ENCODE peak calls at places on chromosome 4, in four cellular contexts. One of them, this sample, is unnamed.

GRCh38 chr4:41622816-41623215 is 84.9 kb downstream of the LIMCH1 start:
- DNase-seq in IMR-90: no peak
- DNase-seq in kidney: no peak
- DNase-seq in GM12864: no peak
- DNase-seq in this sample: no peak

GRCh38 chr4:123505457-123506310 is 109.1 kb downstream of the SPRY1 start:
- DNase-seq in kidney: peak
- DNase-seq in IMR-90: peak
- DNase-seq in GM12864: no peak
- DNase-seq in this sample: peak

GRCh38 chr4:52704676-52705075 is 45.6 kb upstream of the USP46 start:
- DNase-seq in kidney: no peak
- DNase-seq in GM12864: no peak
- DNase-seq in IMR-90: no peak
- DNase-seq in this sample: peak

GRCh38 chr4:83074086-83074704 is 39.2 kb downstream of the COPS4 start:
- DNase-seq in IMR-90: peak
- DNase-seq in kidney: no peak
- DNase-seq in GM12864: peak
- DNase-seq in this sample: peak

GRCh38 chr4:8394125-8394524 is 46.4 kb downstream of the ACOX3 start:
- DNase-seq in IMR-90: peak
- DNase-seq in GM12864: no peak
- DNase-seq in kidney: peak
- DNase-seq in this sample: peak

GRCh38 chr4:25977397-25978170 is 63.6 kb downstream of the SMIM20 start:
- DNase-seq in GM12864: no peak
- DNase-seq in IMR-90: no peak
- DNase-seq in kidney: no peak
- DNase-seq in this sample: no peak

GRCh38 chr4:139281212-139281611 is 1.2 kb upstream of the MGARP start:
- DNase-seq in kidney: no peak
- DNase-seq in GM12864: no peak
- DNase-seq in IMR-90: no peak
- DNase-seq in this sample: peak

GRCh38 chr4:41185614-41186609 is 28.4 kb downstream of the APBB2 start:
- DNase-seq in GM12864: no peak
- DNase-seq in IMR-90: peak
- DNase-seq in kidney: no peak
- DNase-seq in this sample: peak

GRCh38 chr4:145698507-145698906 is 18.6 kb downstream of the C4orf51 start:
- DNase-seq in IMR-90: no peak
- DNase-seq in GM12864: no peak
- DNase-seq in kidney: no peak
- DNase-seq in this sample: no peak

GRCh38 chr4:154983714-154984113 is 202.6 kb downstream of the RBM46 start:
- DNase-seq in GM12864: no peak
- DNase-seq in IMR-90: no peak
- DNase-seq in kidney: no peak
- DNase-seq in this sample: no peak

GRCh38 chr4:81466841-81467671 is 4.7 kb downstream of the RASGEF1B start:
- DNase-seq in IMR-90: peak
- DNase-seq in kidney: no peak
- DNase-seq in GM12864: peak
- DNase-seq in this sample: peak

GRCh38 chr4:176230827-176231226 is 35.4 kb upstream of the SPATA4 start:
- DNase-seq in GM12864: no peak
- DNase-seq in IMR-90: no peak
- DNase-seq in kidney: no peak
- DNase-seq in this sample: no peak

GRCh38 chr4:101418055-101418454 is 70.7 kb upstream of the PPP3CA start:
- DNase-seq in IMR-90: no peak
- DNase-seq in kidney: no peak
- DNase-seq in GM12864: peak
- DNase-seq in this sample: peak

GRCh38 chr4:30718889-30719252 is 1.3 kb upstream of the PCDH7 start:
- DNase-seq in IMR-90: peak
- DNase-seq in kidney: no peak
- DNase-seq in GM12864: no peak
- DNase-seq in this sample: peak

GRCh38 chr4:81215219-81215892 is at the start of gene PRKG2:
- DNase-seq in GM12864: no peak
- DNase-seq in kidney: no peak
- DNase-seq in IMR-90: no peak
- DNase-seq in this sample: peak

GRCh38 chr4:12123709-12124108 is 695.0 kb upstream of the HS3ST1 start:
- DNase-seq in GM12864: no peak
- DNase-seq in kidney: no peak
- DNase-seq in IMR-90: no peak
- DNase-seq in this sample: no peak

GRCh38 chr4:53196195-53196641 is 169.6 kb downstream of the SCFD2 start:
- DNase-seq in GM12864: no peak
- DNase-seq in kidney: no peak
- DNase-seq in IMR-90: peak
- DNase-seq in this sample: peak

GRCh38 chr4:82099863-82100579 is 273.8 kb downstream of the HNRNPD start:
- DNase-seq in IMR-90: no peak
- DNase-seq in GM12864: no peak
- DNase-seq in kidney: no peak
- DNase-seq in this sample: no peak

GRCh38 chr4:82745173-82745842 is 53.3 kb downstream of the SCD5 start:
- DNase-seq in IMR-90: peak
- DNase-seq in kidney: no peak
- DNase-seq in GM12864: no peak
- DNase-seq in this sample: peak

GRCh38 chr4:55729306-55730142 is 90.1 kb upstream of the EXOC1L start:
- DNase-seq in kidney: no peak
- DNase-seq in IMR-90: no peak
- DNase-seq in GM12864: no peak
- DNase-seq in this sample: no peak

GRCh38 chr4:10643600-10644425 is 40.8 kb downstream of the CLNK start:
- DNase-seq in GM12864: no peak
- DNase-seq in IMR-90: peak
- DNase-seq in kidney: no peak
- DNase-seq in this sample: no peak

GRCh38 chr4:16893141-16893571 is 5.3 kb downstream of the LDB2 start:
- DNase-seq in IMR-90: peak
- DNase-seq in kidney: no peak
- DNase-seq in GM12864: no peak
- DNase-seq in this sample: peak
- H3K4me3 ChIP-seq in IMR-90: peak
- H3K4me3 ChIP-seq in kidney: no peak
- H3K4me3 ChIP-seq in GM12864: no peak
- H3K4me3 ChIP-seq in this sample: peak

GRCh38 chr4:1199556-1200331 is 27.4 kb upstream of the SPON2 start:
- DNase-seq in kidney: peak
- DNase-seq in IMR-90: no peak
- DNase-seq in GM12864: no peak
- DNase-seq in this sample: no peak
- H3K4me3 ChIP-seq in kidney: no peak
- H3K4me3 ChIP-seq in IMR-90: no peak
- H3K4me3 ChIP-seq in GM12864: peak
- H3K4me3 ChIP-seq in this sample: peak

GRCh38 chr4:93912146-93912545 is 83.6 kb downstream of the ATOH1 start:
- DNase-seq in IMR-90: no peak
- DNase-seq in GM12864: no peak
- DNase-seq in kidney: no peak
- DNase-seq in this sample: no peak
- H3K4me3 ChIP-seq in IMR-90: no peak
- H3K4me3 ChIP-seq in GM12864: no peak
- H3K4me3 ChIP-seq in kidney: no peak
- H3K4me3 ChIP-seq in this sample: no peak

GRCh38 chr4:6885953-6886557 is 23.6 kb upstream of the TBC1D14 start:
- DNase-seq in IMR-90: peak
- DNase-seq in GM12864: no peak
- DNase-seq in kidney: no peak
- DNase-seq in this sample: peak
- H3K4me3 ChIP-seq in IMR-90: no peak
- H3K4me3 ChIP-seq in GM12864: no peak
- H3K4me3 ChIP-seq in kidney: no peak
- H3K4me3 ChIP-seq in this sample: no peak

GRCh38 chr4:133145758-133146157 is 3.3 kb upstream of the PCDH10 start:
- DNase-seq in kidney: no peak
- DNase-seq in IMR-90: no peak
- DNase-seq in GM12864: no peak
- DNase-seq in this sample: no peak

GRCh38 chr4:133146192-133146573 is 2.9 kb upstream of the PCDH10 start:
- DNase-seq in kidney: no peak
- DNase-seq in IMR-90: no peak
- DNase-seq in GM12864: no peak
- DNase-seq in this sample: no peak

GRCh38 chr4:133143775-133144430 is 5.2 kb upstream of the PCDH10 start:
- DNase-seq in GM12864: no peak
- DNase-seq in IMR-90: no peak
- DNase-seq in kidney: no peak
- DNase-seq in this sample: no peak

GRCh38 chr4:133146574-133147198 is 2.4 kb upstream of the PCDH10 start:
- DNase-seq in GM12864: no peak
- DNase-seq in IMR-90: peak
- DNase-seq in kidney: peak
- DNase-seq in this sample: peak

GRCh38 chr4:133145241-133145640 is 3.9 kb upstream of the PCDH10 start:
- DNase-seq in IMR-90: no peak
- DNase-seq in GM12864: no peak
- DNase-seq in kidney: no peak
- DNase-seq in this sample: no peak
- H3K4me3 ChIP-seq in IMR-90: no peak
- H3K4me3 ChIP-seq in GM12864: no peak
- H3K4me3 ChIP-seq in kidney: no peak
- H3K4me3 ChIP-seq in this sample: no peak

GRCh38 chr4:77194366-77194765 is 37.4 kb downstream of the CCNG2 start:
- DNase-seq in kidney: no peak
- DNase-seq in IMR-90: no peak
- DNase-seq in GM12864: no peak
- DNase-seq in this sample: no peak
- H3K4me3 ChIP-seq in kidney: no peak
- H3K4me3 ChIP-seq in IMR-90: no peak
- H3K4me3 ChIP-seq in GM12864: no peak
- H3K4me3 ChIP-seq in this sample: no peak

DNA sequence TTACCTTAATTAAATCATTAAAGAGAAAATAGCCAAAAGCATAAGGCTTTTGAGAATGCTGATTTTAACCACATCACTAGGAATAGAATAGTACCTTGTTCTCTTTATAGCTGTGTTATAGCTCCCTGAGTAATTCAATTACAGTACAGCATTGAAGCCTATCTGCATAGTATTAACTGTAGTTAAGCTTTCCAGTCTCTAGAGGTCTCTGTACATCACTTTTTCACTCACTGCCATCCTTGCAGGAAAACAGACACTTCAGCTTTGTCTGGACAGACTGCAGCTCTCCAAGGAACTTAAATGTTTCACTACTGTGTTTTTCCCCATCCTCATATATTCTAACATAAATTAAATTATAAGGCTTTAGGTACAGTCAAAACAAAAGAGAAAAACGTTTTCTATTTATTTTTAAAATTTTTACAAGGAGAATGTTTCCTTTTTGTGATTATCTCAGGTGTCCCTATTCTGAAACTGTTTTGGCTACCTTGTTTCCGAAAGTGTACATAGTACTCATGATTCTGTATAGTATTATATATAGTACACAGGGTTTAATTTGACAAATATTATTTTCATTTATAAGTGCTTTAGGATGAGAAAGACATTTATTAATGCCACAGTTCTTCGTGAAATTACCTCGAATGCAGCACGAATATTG is 407.9 kb downstream of the PCDH18 start:
- DNase-seq in kidney: no peak
- DNase-seq in IMR-90: peak
- DNase-seq in GM12864: no peak
- DNase-seq in this sample: peak
- H3K4me3 ChIP-seq in kidney: peak
- H3K4me3 ChIP-seq in IMR-90: peak
- H3K4me3 ChIP-seq in GM12864: no peak
- H3K4me3 ChIP-seq in this sample: peak

GRCh38 chr4:177448850-177449249 is 6.6 kb upstream of the AGA start:
- DNase-seq in kidney: no peak
- DNase-seq in GM12864: no peak
- DNase-seq in IMR-90: peak
- DNase-seq in this sample: peak

GRCh38 chr4:177447417-177448004 is 5.3 kb upstream of the AGA start:
- DNase-seq in kidney: no peak
- DNase-seq in IMR-90: no peak
- DNase-seq in GM12864: no peak
- DNase-seq in this sample: no peak

GRCh38 chr4:177444911-177445736 is 2.9 kb upstream of the AGA start:
- DNase-seq in GM12864: no peak
- DNase-seq in kidney: no peak
- DNase-seq in IMR-90: no peak
- DNase-seq in this sample: no peak

GRCh38 chr4:177442623-177443155 is 452 bp upstream of the AGA start:
- DNase-seq in IMR-90: no peak
- DNase-seq in GM12864: peak
- DNase-seq in kidney: no peak
- DNase-seq in this sample: peak

GRCh38 chr4:177446571-177446970 is 4.3 kb upstream of the AGA start:
- DNase-seq in IMR-90: no peak
- DNase-seq in kidney: no peak
- DNase-seq in GM12864: no peak
- DNase-seq in this sample: no peak
- H3K4me3 ChIP-seq in IMR-90: no peak
- H3K4me3 ChIP-seq in kidney: no peak
- H3K4me3 ChIP-seq in GM12864: no peak
- H3K4me3 ChIP-seq in this sample: no peak

DNA sequence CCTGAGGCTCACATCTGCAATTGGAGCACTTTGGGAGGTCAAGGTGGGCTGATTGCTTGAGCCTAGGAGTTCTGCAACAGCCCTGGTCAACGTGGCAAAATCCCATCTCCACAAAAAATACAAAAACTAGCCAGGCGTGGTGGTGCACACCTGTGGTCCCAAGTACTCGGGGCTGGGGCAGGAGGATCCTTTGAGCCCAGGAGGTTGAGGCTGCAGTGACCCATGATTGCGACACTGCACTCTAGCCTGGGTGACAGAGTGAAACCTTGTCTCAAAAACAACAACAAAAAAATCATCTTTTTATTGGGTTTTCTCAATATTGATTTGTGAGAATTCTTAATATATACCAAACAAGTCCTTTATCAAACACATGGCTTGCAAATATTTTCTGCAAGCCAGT is 64.9 kb downstream of the ANKRD17 start:
- DNase-seq in kidney: no peak
- DNase-seq in IMR-90: no peak
- DNase-seq in GM12864: no peak
- DNase-seq in this sample: no peak
- H3K4me3 ChIP-seq in kidney: no peak
- H3K4me3 ChIP-seq in IMR-90: no peak
- H3K4me3 ChIP-seq in GM12864: no peak
- H3K4me3 ChIP-seq in this sample: no peak